ENCODE peak calls at places on chromosome 1, in ten cellular contexts. P is fibroblast of mammary gland, J is GM10248, V is left kidney, D is adrenal gland, F is AG09319, U is MV-4-11, R is mesothelial cell of epicardium, L is GM12878, G is RPMI7951. I is an unnamed sample.

GRCh38 chr1:29711582-29712274 is 475.4 kb downstream of the PTPRU start:
- DNase-seq in P (peak; percentile 86), J (no peak), V (no peak), D (no peak), F (no peak), U (peak; percentile 96), R (no peak), L (peak; percentile 30), G (peak; percentile 99), I (peak; percentile 52)

GRCh38 chr1:230587056-230587455 is 55.2 kb upstream of the COG2 start:
- DNase-seq in P (no peak), J (no peak), V (peak; percentile 31), D (no peak), F (no peak), U (no peak), R (no peak), L (no peak), G (no peak), I (no peak)

GRCh38 chr1:32394890-32395415 is 712 bp upstream of the BSDC1 start:
- DNase-seq in P (peak; percentile 20), J (no peak), V (no peak), D (no peak), F (no peak), U (no peak), R (no peak), L (no peak), G (no peak), I (no peak)

GRCh38 chr1:206715120-206715519 is 30.4 kb downstream of the MAPKAPK2 start:
- DNase-seq in P (no peak), J (no peak), V (no peak), D (peak; percentile 13), F (no peak), U (no peak), R (no peak), L (no peak), G (no peak), I (no peak)

GRCh38 chr1:95035536-95035935 is 37.2 kb downstream of the ALG14 start:
- DNase-seq in P (peak; percentile 95), J (no peak), V (no peak), D (no peak), F (peak; percentile 72), U (peak; percentile 54), R (no peak), L (no peak), G (peak; percentile 93), I (peak; percentile 69)

GRCh38 chr1:173917635-173918493 is 737 bp upstream of the SERPINC1 start:
- DNase-seq in P (no peak), J (no peak), V (no peak), D (no peak), F (no peak), U (no peak), R (no peak), L (no peak), G (no peak), I (no peak)

GRCh38 chr1:48196168-48196716 is 26.3 kb upstream of the SLC5A9 start:
- DNase-seq in P (no peak), J (no peak), V (no peak), D (no peak), F (no peak), U (peak; percentile 84), R (no peak), L (no peak), G (peak; percentile 18), I (no peak)

GRCh38 chr1:205701891-205702290 is 21.6 kb upstream of the SLC45A3 start:
- DNase-seq in P (no peak), J (no peak), V (no peak), D (no peak), F (no peak), U (no peak), R (no peak), L (no peak), G (no peak), I (no peak)

GRCh38 chr1:8410791-8411190 is 92.9 kb downstream of the SLC45A1 start:
- DNase-seq in P (no peak), J (no peak), V (no peak), D (no peak), F (no peak), U (no peak), R (no peak), L (no peak), G (no peak), I (no peak)

GRCh38 chr1:212218065-212218464 is 67.1 kb upstream of the PPP2R5A start:
- DNase-seq in P (no peak), J (no peak), V (peak; percentile 24), D (no peak), F (no peak), U (no peak), R (no peak), L (no peak), G (no peak), I (no peak)

GRCh38 chr1:54474500-54475235 is 68.5 kb upstream of the SSBP3 start:
- DNase-seq in P (no peak), J (no peak), V (peak; percentile 90), D (no peak), F (no peak), U (no peak), R (no peak), L (no peak), G (no peak), I (no peak)

GRCh38 chr1:197304626-197305200 is 36.7 kb downstream of the CRB1 start:
- DNase-seq in P (no peak), J (no peak), V (no peak), D (no peak), F (no peak), U (no peak), R (no peak), L (no peak), G (no peak), I (peak; percentile 30)

GRCh38 chr1:180571060-180571831 is 12.5 kb downstream of the OVAAL start:
- DNase-seq in P (no peak), J (no peak), V (no peak), D (no peak), F (no peak), U (peak; percentile 95), R (no peak), L (no peak), G (no peak), I (peak; percentile 37)

GRCh38 chr1:244442850-244443249 is 8.9 kb downstream of the ADSS2 start:
- DNase-seq in P (no peak), J (no peak), V (no peak), D (no peak), F (no peak), U (no peak), R (no peak), L (no peak), G (no peak), I (no peak)

GRCh38 chr1:50152236-50152635 is 43.5 kb downstream of the ELAVL4 start:
- DNase-seq in P (no peak), J (no peak), V (no peak), D (no peak), F (no peak), U (no peak), R (no peak), L (no peak), G (no peak), I (no peak)

GRCh38 chr1:225318706-225319575 is 108.9 kb downstream of the LBR start:
- DNase-seq in P (peak; percentile 53), J (peak; percentile 35), V (peak; percentile 78), D (no peak), F (peak; percentile 1), U (peak; percentile 41), R (no peak), L (peak; percentile 2), G (peak; percentile 37), I (peak; percentile 62)

GRCh38 chr1:204084247-204084772 is 11.4 kb downstream of the SOX13 start:
- DNase-seq in P (no peak), J (no peak), V (peak; percentile 89), D (peak; percentile 59), F (no peak), U (no peak), R (no peak), L (no peak), G (no peak), I (peak; percentile 94)

GRCh38 chr1:43573066-43573799 is 42.5 kb downstream of the PTPRF start:
- DNase-seq in P (peak; percentile 15), J (no peak), V (no peak), D (no peak), F (no peak), U (no peak), R (no peak), L (no peak), G (no peak), I (no peak)

GRCh38 chr1:42340898-42341297 is 5.9 kb upstream of the FOXJ3 start:
- DNase-seq in P (no peak), J (no peak), V (no peak), D (no peak), F (no peak), U (no peak), R (no peak), L (no peak), G (no peak), I (no peak)

GRCh38 chr1:207808322-207808705 is 56.5 kb downstream of the CD46 start:
- DNase-seq in P (no peak), J (no peak), V (peak; percentile 34), D (no peak), F (no peak), U (no peak), R (no peak), L (no peak), G (no peak), I (no peak)

GRCh38 chr1:234779160-234779538 is 169.2 kb upstream of the IRF2BP2 start:
- DNase-seq in P (no peak), J (no peak), V (no peak), D (no peak), F (no peak), U (no peak), R (no peak), L (no peak), G (peak; percentile 9), I (no peak)

GRCh38 chr1:169161512-169162194 is 55.2 kb downstream of the ATP1B1 start:
- DNase-seq in P (peak; percentile 19), J (no peak), V (no peak), D (peak; percentile 29), F (no peak), U (peak; percentile 40), R (no peak), L (peak; percentile 34), G (no peak), I (no peak)

GRCh38 chr1:40372658-40373322 is 737 bp upstream of the SMAP2 start:
- DNase-seq in P (no peak), J (no peak), V (no peak), D (no peak), F (no peak), U (no peak), R (no peak), L (no peak), G (no peak), I (no peak)

GRCh38 chr1:53291574-53291973 is 36.3 kb downstream of the LRP8 start:
- DNase-seq in P (no peak), J (no peak), V (no peak), D (no peak), F (no peak), U (no peak), R (no peak), L (no peak), G (peak; percentile 15), I (no peak)

GRCh38 chr1:155801149-155801548 is 55.9 kb downstream of the GON4L start:
- DNase-seq in P (peak; percentile 30), J (no peak), V (no peak), D (no peak), F (peak; percentile 3), U (peak; percentile 30), R (no peak), L (no peak), G (peak; percentile 1), I (no peak)

GRCh38 chr1:54955359-54955758 is 25.1 kb upstream of the TMEM61 start:
- DNase-seq in P (peak; percentile 65), J (no peak), V (no peak), D (no peak), F (no peak), U (no peak), R (no peak), L (no peak), G (peak; percentile 45), I (no peak)

GRCh38 chr1:216193839-216194443 is 229.3 kb downstream of the USH2A start:
- DNase-seq in P (no peak), J (no peak), V (no peak), D (no peak), F (no peak), U (no peak), R (no peak), L (no peak), G (no peak), I (no peak)

GRCh38 chr1:92817986-92818764 is 13.7 kb upstream of the RPL5 start:
- DNase-seq in P (peak; percentile 55), J (peak; percentile 46), V (peak; percentile 21), D (no peak), F (no peak), U (peak; percentile 15), R (no peak), L (no peak), G (peak; percentile 41), I (peak; percentile 44)

I was measured in myocyte.